ENCODE peak calls at places on chromosomes 6 and 20, in four cellular contexts. H, B, W and E are unnamed samples.

GRCh38 chr6:50849016-50849748 is 30.5 kb downstream of the TFAP2B start:
- DNase-seq in H (no peak), B (no peak), W (no peak), E (no peak)

GRCh38 chr6:155351273-155352129 is 37.2 kb upstream of the TFB1M start:
- DNase-seq in H (no peak), B (no peak), W (no peak), E (no peak)

GRCh38 chr6:44495036-44495901 is 107.8 kb downstream of the CDC5L start:
- DNase-seq in H (no peak), B (no peak), W (no peak), E (no peak)

GRCh38 chr6:34441526-34441925 is 15.7 kb upstream of the RPS10 start:
- DNase-seq in H (no peak), B (no peak), W (no peak), E (no peak)

GRCh38 chr6:67629268-67629667 is 1005.8 kb upstream of the ADGRB3 start:
- DNase-seq in H (no peak), B (no peak), W (no peak), E (no peak)

GRCh38 chr6:74598473-74599393 is 607.1 kb downstream of the COL12A1 start:
- DNase-seq in H (no peak), B (no peak), W (no peak), E (no peak)

GRCh38 chr20:16975682-16976081 is 227.5 kb downstream of the OTOR start:
- DNase-seq in H (no peak), B (no peak), W (no peak), E (no peak)

GRCh38 chr6:44071670-44072451 is 55.4 kb downstream of the MRPL14 start:
- DNase-seq in H (no peak), B (no peak), W (no peak), E (no peak)

GRCh38 chr20:35091808-35092523 is 641 bp downstream of the TRPC4AP start:
- DNase-seq in H (peak; percentile 32), B (peak; percentile 31), W (no peak), E (no peak)

GRCh38 chr6:154848580-154848979 is 115.4 kb downstream of the SCAF8 start:
- DNase-seq in H (no peak), B (no peak), W (no peak), E (no peak)

GRCh38 chr6:1995521-1996110 is 249.8 kb downstream of the GMDS start:
- DNase-seq in H (no peak), B (no peak), W (no peak), E (no peak)

GRCh38 chr6:112443666-112444065 is 96.5 kb downstream of the RFPL4B start:
- DNase-seq in H (peak; percentile 31), B (peak; percentile 20), W (no peak), E (no peak)

GRCh38 chr20:62236674-62236996 is 1.7 kb upstream of the OSBPL2 start:
- DNase-seq in H (no peak), B (peak; percentile 44), W (no peak), E (no peak)

GRCh38 chr6:30156262-30156599 is 4.8 kb downstream of the TRIM10 start:
- DNase-seq in H (no peak), B (peak; percentile 65), W (no peak), E (no peak)

GRCh38 chr6:99344289-99344688 is 5.2 kb downstream of the FAXC start:
- DNase-seq in H (no peak), B (no peak), W (no peak), E (no peak)

GRCh38 chr6:44179072-44179536 is 20.5 kb downstream of the CAPN11 start:
- DNase-seq in H (no peak), B (no peak), W (no peak), E (no peak)

GRCh38 chr20:19750207-19750606 is 7.9 kb upstream of the RIN2 start:
- DNase-seq in H (no peak), B (no peak), W (no peak), E (no peak)

GRCh38 chr20:19749537-19749936 is 8.5 kb upstream of the RIN2 start:
- DNase-seq in H (no peak), B (no peak), W (no peak), E (no peak)

GRCh38 chr20:19748687-19749086 is 9.4 kb upstream of the RIN2 start:
- DNase-seq in H (no peak), B (no peak), W (no peak), E (no peak)

GRCh38 chr20:19747903-19748302 is 10.2 kb upstream of the RIN2 start:
- DNase-seq in H (no peak), B (no peak), W (no peak), E (no peak)

GRCh38 chr20:19750907-19751636 is 7.0 kb upstream of the RIN2 start:
- DNase-seq in H (no peak), B (peak; percentile 41), W (no peak), E (no peak)
- H3K4me1 ChIP-seq in H (no peaks in the 10 kb centered on the region), B (peaks cover 8% of the 10 kb centered on the region), W (no peaks in the 10 kb centered on the region), E (no peaks in the 10 kb centered on the region)

DNA sequence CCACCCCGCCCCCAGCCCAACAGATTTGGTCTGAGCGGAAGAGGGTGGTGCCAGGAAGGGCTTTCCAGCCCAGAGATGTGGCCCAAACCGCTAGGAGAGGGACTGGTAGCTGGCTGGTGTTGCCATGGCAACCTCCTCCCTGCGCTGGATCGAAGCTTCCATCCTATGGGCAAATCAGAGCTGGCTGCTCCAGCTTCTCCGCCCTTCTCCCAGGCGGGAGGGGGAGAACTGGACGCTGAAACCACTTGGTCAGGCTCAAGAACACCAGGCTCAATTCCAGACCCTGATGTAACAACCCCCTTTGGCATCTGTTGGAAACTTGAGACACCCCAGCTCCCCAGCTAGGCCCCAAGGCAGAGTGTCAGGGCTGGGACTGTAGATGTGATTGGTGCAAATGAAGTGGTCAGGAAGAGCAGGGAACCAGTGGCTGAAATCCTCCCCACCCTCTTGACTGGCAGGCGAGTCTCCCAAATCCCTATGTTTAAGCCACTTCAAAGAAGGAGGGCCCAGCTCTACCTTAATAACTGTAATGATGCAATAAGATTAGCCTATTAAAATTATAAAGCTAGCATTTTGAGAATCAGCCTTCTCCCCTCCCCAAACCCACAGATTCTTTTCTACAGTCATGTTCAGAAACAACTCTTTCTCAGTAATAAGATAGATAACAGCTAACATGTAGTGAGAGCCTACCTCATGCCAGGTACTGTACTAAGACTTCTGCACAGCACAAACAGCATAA is 4.2 kb downstream of the RIMS4 start:
- DNase-seq in H (no peak), B (peak; percentile 72), W (no peak), E (no peak)
- H3K27me3 ChIP-seq in H (peaks cover 43% of the 10 kb centered on the region), B (peaks cover 40% of the 10 kb centered on the region), W (peaks cover 21% of the 10 kb centered on the region), E (peaks cover 23% of the 10 kb centered on the region)

GRCh38 chr20:38141889-38142494 is 23.1 kb downstream of the TGM2 start:
- DNase-seq in H (no peak), B (no peak), W (no peak), E (no peak)
- H3K4me1 ChIP-seq in H (no peaks in the 10 kb centered on the region), B (peaks cover 38% of the 10 kb centered on the region), W (no peaks in the 10 kb centered on the region), E (no peaks in the 10 kb centered on the region)

DNA sequence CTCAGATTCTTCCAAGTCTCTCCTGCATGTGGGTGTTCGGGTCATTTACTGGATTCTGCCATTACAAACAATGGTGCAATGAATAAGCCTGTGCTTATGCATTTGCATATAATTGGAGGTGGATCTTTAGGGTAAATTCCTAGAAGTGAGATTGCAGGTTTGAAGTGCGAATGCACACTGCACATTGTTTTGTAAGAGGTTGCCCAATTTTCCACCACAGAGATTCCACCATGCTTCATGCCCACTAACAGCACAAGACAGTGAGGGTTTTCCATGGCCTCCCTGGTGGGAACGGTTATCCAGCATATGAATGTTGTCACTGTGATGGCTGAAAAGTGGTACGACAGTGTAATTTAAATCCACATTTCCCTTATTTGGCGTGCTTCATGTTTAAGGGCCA is 178.8 kb upstream of the PMEPA1 start:
- DNase-seq in H (no peak), B (no peak), W (no peak), E (no peak)
- H3K27me3 ChIP-seq in H (no peaks in the 10 kb centered on the region), B (no peaks in the 10 kb centered on the region), W (no peaks in the 10 kb centered on the region), E (no peaks in the 10 kb centered on the region)

GRCh38 chr6:11632795-11633511 is 95.4 kb downstream of the TMEM170B start:
- DNase-seq in H (no peak), B (peak; percentile 16), W (no peak), E (no peak)
- H3K4me1 ChIP-seq in H (no peaks in the 10 kb centered on the region), B (peaks cover 3% of the 10 kb centered on the region), W (no peaks in the 10 kb centered on the region), E (no peaks in the 10 kb centered on the region)

GRCh38 chr20:46056027-46056833 is 27.2 kb downstream of the SLC12A5 start:
- DNase-seq in H (no peak), B (no peak), W (no peak), E (no peak)
- H3K27me3 ChIP-seq in H (peaks cover 3% of the 10 kb centered on the region), B (peaks cover 19% of the 10 kb centered on the region), W (peaks cover 5% of the 10 kb centered on the region), E (peaks cover 5% of the 10 kb centered on the region)